ENCODE peak calls at places on chromosomes 6 and 20, in seven cellular contexts. E is CD8-positive, alpha-beta T cell; W is tibial nerve; P is SK-N-SH; V is sigmoid colon; Y is astrocyte; R is kidney epithelial cell. N is an unnamed sample.
A peak's percentile ranks its signal among the peaks of the same experiment; 100 is the strongest.

GRCh38 chr20:59159822-59160740 is 3.5 kb upstream of the ZNF831 start:
- DNase-seq in E (no peak), W (no peak), P (no peak), V (no peak), Y (no peak), R (no peak), N (no peak)

GRCh38 chr6:13383280-13384163 is 55.2 kb upstream of the TBC1D7 start:
- DNase-seq in E (no peak), W (no peak), P (no peak), V (no peak), Y (peak; percentile 57), R (no peak), N (no peak)

GRCh38 chr6:156658186-156658585 is 119.0 kb upstream of the ARID1B start:
- DNase-seq in E (no peak), W (peak; percentile 23), P (no peak), V (peak; percentile 68), Y (peak; percentile 98), R (no peak), N (peak; percentile 82)

GRCh38 chr6:105317607-105318533 is 85.0 kb downstream of the PREP start:
- DNase-seq in E (no peak), W (no peak), P (no peak), V (no peak), Y (no peak), R (no peak), N (no peak)

GRCh38 chr6:107821591-107821990 is 2.5 kb downstream of the SCML4 start:
- DNase-seq in E (no peak), W (no peak), P (no peak), V (no peak), Y (no peak), R (no peak), N (no peak)

GRCh38 chr6:49082611-49083010 is 380.4 kb downstream of the MMUT start:
- DNase-seq in E (no peak), W (no peak), P (no peak), V (no peak), Y (no peak), R (no peak), N (no peak)

GRCh38 chr20:20084296-20084752 is 32.0 kb downstream of the CFAP61 start:
- DNase-seq in E (no peak), W (no peak), P (no peak), V (no peak), Y (no peak), R (no peak), N (no peak)

GRCh38 chr20:19552896-19553180 is 205.2 kb upstream of the RIN2 start:
- DNase-seq in E (no peak), W (no peak), P (no peak), V (no peak), Y (no peak), R (no peak), N (no peak)

GRCh38 chr20:41258489-41258888 is 59.0 kb downstream of the ZHX3 start:
- DNase-seq in E (no peak), W (no peak), P (no peak), V (no peak), Y (no peak), R (no peak), N (no peak)

GRCh38 chr6:135008072-135008940 is 46.3 kb downstream of the HBS1L start:
- DNase-seq in E (no peak), W (no peak), P (no peak), V (no peak), Y (no peak), R (no peak), N (no peak)

GRCh38 chr6:67544851-67545452 is 1090.1 kb upstream of the ADGRB3 start:
- DNase-seq in E (no peak), W (no peak), P (no peak), V (no peak), Y (no peak), R (no peak), N (no peak)

GRCh38 chr6:56842602-56843475 is 112.1 kb upstream of the BEND6 start:
- DNase-seq in E (no peak), W (peak; percentile 26), P (peak; percentile 36), V (peak; percentile 67), Y (peak; percentile 57), R (no peak), N (peak; percentile 41)

GRCh38 chr20:16501236-16501635 is 72.0 kb downstream of the KIF16B start:
- DNase-seq in E (no peak), W (no peak), P (no peak), V (no peak), Y (no peak), R (no peak), N (no peak)

GRCh38 chr6:111685058-111685457 is 79.4 kb upstream of the TRAF3IP2 start:
- DNase-seq in E (no peak), W (no peak), P (no peak), V (peak; percentile 63), Y (no peak), R (no peak), N (no peak)

GRCh38 chr20:38156888-38157634 is 8.0 kb downstream of the TGM2 start:
- DNase-seq in E (no peak), W (no peak), P (no peak), V (peak; percentile 90), Y (no peak), R (no peak), N (peak; percentile 76)

GRCh38 chr20:59586613-59587012 is 17.7 kb upstream of the PHACTR3 start:
- DNase-seq in E (no peak), W (no peak), P (no peak), V (no peak), Y (no peak), R (no peak), N (no peak)

GRCh38 chr6:144349690-144350132 is 64.6 kb downstream of the UTRN start:
- DNase-seq in E (no peak), W (no peak), P (no peak), V (no peak), Y (peak; percentile 84), R (peak; percentile 73), N (no peak)

GRCh38 chr6:147691436-147691835 is 182.9 kb downstream of the SAMD5 start:
- DNase-seq in E (no peak), W (no peak), P (no peak), V (no peak), Y (no peak), R (no peak), N (no peak)

GRCh38 chr6:41445268-41445667 is 100.9 kb upstream of the FOXP4 start:
- DNase-seq in E (no peak), W (no peak), P (no peak), V (no peak), Y (peak; percentile 44), R (no peak), N (no peak)

GRCh38 chr6:36625161-36625919 is 31.2 kb downstream of the SRSF3 start:
- DNase-seq in E (no peak), W (no peak), P (no peak), V (peak; percentile 64), Y (peak; percentile 71), R (peak; percentile 70), N (peak; percentile 78)

GRCh38 chr6:104705095-104705707 is 154.5 kb downstream of the HACE1 start:
- DNase-seq in E (peak; percentile 42), W (no peak), P (no peak), V (no peak), Y (peak; percentile 86), R (peak; percentile 88), N (no peak)

GRCh38 chr6:108501559-108501958 is 59.2 kb upstream of the FOXO3 start:
- DNase-seq in E (no peak), W (no peak), P (no peak), V (no peak), Y (peak; percentile 35), R (no peak), N (peak; percentile 38)

GRCh38 chr20:23156170-23156841 is 70.2 kb upstream of the CD93 start:
- DNase-seq in E (no peak), W (peak; percentile 42), P (no peak), V (peak; percentile 77), Y (peak; percentile 81), R (peak; percentile 71), N (peak; percentile 71)

GRCh38 chr6:73131706-73132105 is 93.6 kb downstream of the KHDC1L start:
- DNase-seq in E (no peak), W (no peak), P (no peak), V (no peak), Y (no peak), R (no peak), N (peak; percentile 67)

GRCh38 chr6:14719273-14719672 is 526.6 kb upstream of the JARID2 start:
- DNase-seq in E (no peak), W (no peak), P (no peak), V (no peak), Y (no peak), R (no peak), N (no peak)

DNA sequence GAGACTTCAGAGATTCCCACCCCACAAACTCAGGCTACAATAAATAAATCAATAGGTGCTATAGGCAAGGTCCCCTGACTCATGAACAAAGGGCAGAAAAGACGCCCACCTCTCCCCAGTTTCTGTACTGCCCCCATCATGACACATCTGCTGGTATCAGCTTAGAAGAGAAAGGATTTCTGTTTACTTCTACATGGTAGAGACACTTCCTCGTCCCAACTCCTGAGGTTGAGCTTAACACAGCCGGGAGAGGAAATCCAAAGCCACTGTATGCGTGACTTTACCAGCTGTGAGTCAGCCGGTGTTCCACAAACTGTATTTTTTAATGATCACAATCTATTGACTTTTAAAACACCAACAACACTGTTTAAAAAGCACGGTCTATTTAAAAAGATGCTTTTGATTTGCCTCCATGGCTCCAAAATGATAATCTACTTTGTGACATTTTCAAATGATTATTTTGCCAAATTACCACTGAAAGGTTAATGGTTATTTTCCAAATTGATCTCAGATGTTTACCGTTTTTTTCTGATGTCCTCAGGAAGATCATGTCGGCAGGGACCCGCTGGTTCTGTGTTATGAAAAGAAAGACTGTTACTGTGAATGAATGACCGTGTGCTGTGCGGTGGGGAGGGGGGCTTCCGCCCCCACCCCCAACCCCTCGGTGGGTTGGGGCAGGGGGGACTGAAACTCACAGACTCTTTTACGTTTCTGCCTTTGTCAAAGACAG is 72.5 kb downstream of the ATP9A start:
- DNase-seq in E (no peak), W (no peak), P (peak; percentile 81), V (no peak), Y (peak; percentile 81), R (peak; percentile 50), N (peak; percentile 70)
- H3K4me3 ChIP-seq in E (no peak overlapping the region), W (no peak overlapping the region), P (peak overlapping the region; percentile 30), V (no peak overlapping the region), Y (peak overlapping the region; percentile 30), R (no peak overlapping the region), N (peak overlapping the region; percentile 1)

GRCh38 chr20:6012166-6012565 is 41.7 kb downstream of the LRRN4 start:
- DNase-seq in E (no peak), W (no peak), P (no peak), V (no peak), Y (no peak), R (no peak), N (no peak)
- H3K36me3 ChIP-seq in E (peaks cover 10% of the 10 kb centered on the region), W (no peaks in the 10 kb centered on the region), P (peaks cover 53% of the 10 kb centered on the region), V (peaks cover 15% of the 10 kb centered on the region), Y (peaks cover 32% of the 10 kb centered on the region), R (peaks cover 2% of the 10 kb centered on the region), N (peaks cover 16% of the 10 kb centered on the region)

DNA sequence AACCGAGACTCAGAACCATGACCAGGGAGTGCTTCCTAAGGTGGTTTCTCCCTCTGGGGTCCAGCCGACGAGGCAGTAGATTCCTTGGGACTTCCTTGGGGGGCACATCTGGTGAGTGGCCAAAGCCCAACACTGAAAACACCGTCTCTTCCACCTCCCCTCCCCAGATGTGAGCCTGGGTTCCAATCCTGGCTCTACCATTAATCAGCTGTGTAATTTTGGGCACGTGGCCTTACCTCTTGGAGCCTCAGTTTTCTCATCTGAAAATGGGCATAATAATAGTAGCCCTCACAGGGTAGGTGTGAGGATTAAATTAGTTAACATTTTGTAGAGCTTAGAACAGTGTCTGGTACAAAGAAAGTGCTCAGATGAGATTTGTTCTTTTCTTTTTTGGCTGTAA is 5.5 kb downstream of the FAM110A start:
- DNase-seq in E (no peak), W (no peak), P (no peak), V (no peak), Y (no peak), R (no peak), N (no peak)
- H3K27me3 ChIP-seq in E (no peaks in the 10 kb centered on the region), W (peaks cover 38% of the 10 kb centered on the region), P (no peaks in the 10 kb centered on the region), V (peaks cover 30% of the 10 kb centered on the region), Y (no peaks in the 10 kb centered on the region), R (peaks cover 13% of the 10 kb centered on the region), N (no peaks in the 10 kb centered on the region)

GRCh38 chr6:166540631-166541331 is 45.7 kb downstream of the RAMACL start:
- DNase-seq in E (peak; percentile 47), W (peak; percentile 24), P (no peak), V (no peak), Y (peak; percentile 33), R (no peak), N (peak; percentile 69)
- H3K4me3 ChIP-seq in E (no peak overlapping the region), W (no peak overlapping the region), P (no peak overlapping the region), V (no peak overlapping the region), Y (no peak overlapping the region), R (no peak overlapping the region), N (peak overlapping the region; percentile 24)